ENCODE peak calls at places on chromosomes 5 and 9, in seven cellular contexts. O, E, U, W, F, S and Z are unnamed samples.
A peak's percentile ranks its signal among the peaks of the same experiment; 100 is the strongest.

GRCh38 chr5:181241393-181241975 is 2.2 kb downstream of the RACK1 start:
- DNase-seq in O (no peak), E (no peak), U (peak; percentile 86), W (no peak), F (peak; percentile 91), S (no peak), Z (peak; percentile 80)

GRCh38 chr5:119353686-119354366 is 2.0 kb upstream of the TNFAIP8 start:
- DNase-seq in O (no peak), E (no peak), U (no peak), W (no peak), F (no peak), S (no peak), Z (no peak)

GRCh38 chr5:75059887-75060286 is 7.5 kb upstream of the GCNT4 start:
- DNase-seq in O (no peak), E (no peak), U (no peak), W (no peak), F (no peak), S (no peak), Z (no peak)

GRCh38 chr5:78538240-78538850 is 110.2 kb downstream of the LHFPL2 start:
- DNase-seq in O (no peak), E (no peak), U (no peak), W (no peak), F (no peak), S (no peak), Z (no peak)

GRCh38 chr5:118327389-118327788 is 661.0 kb downstream of the DTWD2 start:
- DNase-seq in O (no peak), E (no peak), U (no peak), W (no peak), F (no peak), S (no peak), Z (no peak)

GRCh38 chr9:71518045-71518888 is 250.0 kb downstream of the CEMIP2 start:
- DNase-seq in O (no peak), E (no peak), U (peak; percentile 31), W (no peak), F (no peak), S (no peak), Z (peak; percentile 44)

GRCh38 chr9:129356871-129357772 is 179.1 kb upstream of the IER5L start:
- DNase-seq in O (no peak), E (no peak), U (no peak), W (no peak), F (no peak), S (no peak), Z (no peak)

GRCh38 chr9:137756045-137756744 is 121.4 kb upstream of the CACNA1B start:
- DNase-seq in O (no peak), E (no peak), U (peak; percentile 7), W (no peak), F (no peak), S (no peak), Z (peak; percentile 40)

GRCh38 chr5:122312670-122312988 is 592 bp downstream of the SNCAIP start:
- DNase-seq in O (peak; percentile 66), E (no peak), U (no peak), W (no peak), F (no peak), S (peak; percentile 33), Z (peak; percentile 24)

GRCh38 chr9:120937127-120937526 is 10.5 kb upstream of the TRAF1 start:
- DNase-seq in O (no peak), E (no peak), U (peak; percentile 92), W (no peak), F (no peak), S (no peak), Z (peak; percentile 33)

GRCh38 chr9:99964336-99964735 is 57.9 kb downstream of the STX17 start:
- DNase-seq in O (no peak), E (no peak), U (no peak), W (no peak), F (no peak), S (no peak), Z (no peak)